ENCODE peak calls at places on chromosome 18, in ten cellular contexts. P is cardiac fibroblast, H is NCI-H774, C is iris pigment epithelial cell, O is DND-41, S is fibroblast of pulmonary artery, Z is NCI-H1436, X is kidney glomerular epithelial cell, W is Ammon's horn, V is COR-L47. T is an unnamed sample.

GRCh38 chr18:44495151-44495550 is 185.5 kb upstream of the SETBP1 start:
- DNase-seq in P (no peak), H (no peak), C (no peak), O (no peak), S (no peak), Z (no peak), X (no peak), W (no peak), V (no peak), T (no peak)

GRCh38 chr18:48222118-48222517 is 187.1 kb downstream of the ZBTB7C start:
- DNase-seq in P (peak), H (peak), C (peak), O (peak), S (peak), Z (peak), X (peak), W (peak), V (peak), T (peak)

GRCh38 chr18:60506190-60506589 is 133.6 kb upstream of the MC4R start:
- DNase-seq in P (no peak), H (no peak), C (no peak), O (no peak), S (no peak), Z (no peak), X (peak), W (no peak), V (no peak), T (no peak)

GRCh38 chr18:10424576-10425314 is 29.7 kb upstream of the APCDD1 start:
- DNase-seq in P (no peak), H (no peak), C (no peak), O (no peak), S (no peak), Z (no peak), X (no peak), W (no peak), V (no peak), T (no peak)

GRCh38 chr18:75378674-75379315 is 48.7 kb downstream of the SMIM21 start:
- DNase-seq in P (no peak), H (no peak), C (no peak), O (no peak), S (no peak), Z (no peak), X (no peak), W (no peak), V (no peak), T (no peak)

GRCh38 chr18:78240091-78240490 is 739.5 kb upstream of the SALL3 start:
- DNase-seq in P (no peak), H (no peak), C (no peak), O (no peak), S (no peak), Z (no peak), X (no peak), W (no peak), V (no peak), T (no peak)

GRCh38 chr18:47615043-47615442 is 315.4 kb downstream of the SMAD2 start:
- DNase-seq in P (no peak), H (no peak), C (no peak), O (no peak), S (no peak), Z (no peak), X (no peak), W (no peak), V (no peak), T (no peak)

GRCh38 chr18:49645836-49646235 is 84.0 kb downstream of the LIPG start:
- DNase-seq in P (peak), H (no peak), C (peak), O (no peak), S (peak), Z (no peak), X (no peak), W (no peak), V (no peak), T (no peak)

GRCh38 chr18:304887-305529 is 37.2 kb upstream of the THOC1 start:
- DNase-seq in P (no peak), H (no peak), C (no peak), O (no peak), S (no peak), Z (no peak), X (no peak), W (no peak), V (peak), T (no peak)

GRCh38 chr18:48940854-48941531 is 9.8 kb downstream of the SMAD7 start:
- DNase-seq in P (no peak), H (no peak), C (no peak), O (peak), S (no peak), Z (no peak), X (no peak), W (no peak), V (no peak), T (peak)

GRCh38 chr18:79476918-79477685 is 81.4 kb downstream of the NFATC1 start:
- DNase-seq in P (no peak), H (no peak), C (no peak), O (no peak), S (no peak), Z (no peak), X (no peak), W (peak), V (no peak), T (no peak)

GRCh38 chr18:47215554-47216138 is 35.8 kb downstream of the SKOR2 start:
- DNase-seq in P (peak), H (peak), C (peak), O (peak), S (peak), Z (peak), X (peak), W (peak), V (peak), T (peak)

GRCh38 chr18:43405097-43405496 is 127.8 kb upstream of the SYT4 start:
- DNase-seq in P (peak), H (no peak), C (peak), O (no peak), S (peak), Z (no peak), X (peak), W (peak), V (no peak), T (no peak)